ENCODE peak calls at places on chromosomes 11 and 22, in eight cellular contexts. B, K, S, I, O, M, Z and W are unnamed samples.

GRCh38 chr11:36069576-36070214 is 125.8 kb downstream of the LDLRAD3 start:
- DNase-seq in K (no peak), I (no peak), S (no peak), B (no peak), O (no peak), Z (no peak), M (no peak), W (no peak)

GRCh38 chr22:17944205-17944725 is 80.1 kb downstream of the MICAL3 start:
- DNase-seq in I (no peak), Z (no peak), K (no peak), M (no peak), B (no peak), O (no peak), S (no peak), W (no peak)

GRCh38 chr11:128582496-128583366 is 4.6 kb downstream of the ETS1 start:
- DNase-seq in Z (no peak), O (no peak), M (no peak), I (peak; percentile 39), S (peak; percentile 32), B (no peak), K (no peak), W (no peak)

GRCh38 chr22:47059076-47059475 is 296.6 kb downstream of the TBC1D22A start:
- DNase-seq in B (no peak), O (no peak), M (no peak), Z (peak; percentile 63), K (no peak), S (no peak), I (no peak), W (no peak)

GRCh38 chr22:43798492-43798891 is 13.6 kb downstream of the EFCAB6 start:
- DNase-seq in M (no peak), B (no peak), I (no peak), Z (no peak), O (no peak), S (no peak), K (no peak), W (no peak)

GRCh38 chr11:120894207-120894989 is 129.5 kb upstream of the TBCEL start:
- DNase-seq in Z (peak; percentile 47), M (no peak), I (no peak), B (no peak), K (no peak), S (no peak), O (no peak), W (peak; percentile 32)

GRCh38 chr11:122781378-122782040 is 56.8 kb upstream of the CRTAM start:
- DNase-seq in B (peak; percentile 84), O (peak; percentile 90), K (peak; percentile 85), I (peak; percentile 83), S (peak; percentile 85), M (peak; percentile 91), Z (peak; percentile 92), W (peak; percentile 97)

GRCh38 chr11:129279326-129280026 is 87.4 kb upstream of the ARHGAP32 start:
- DNase-seq in I (peak; percentile 68), K (peak; percentile 84), Z (peak; percentile 94), S (peak; percentile 84), O (peak; percentile 83), M (peak; percentile 83), B (peak; percentile 83), W (peak; percentile 38)

GRCh38 chr11:74179234-74180126 is 8.4 kb downstream of the PPME1 start:
- DNase-seq in I (no peak), M (no peak), S (no peak), O (no peak), Z (no peak), B (no peak), K (no peak), W (no peak)

GRCh38 chr11:10742460-10743208 is 8.4 kb upstream of the CTR9 start:
- DNase-seq in S (no peak), Z (no peak), I (no peak), B (no peak), M (no peak), K (no peak), O (no peak), W (no peak)

GRCh38 chr22:47287516-47287915 is 525.1 kb downstream of the TBC1D22A start:
- DNase-seq in S (peak; percentile 20), B (no peak), I (no peak), Z (no peak), O (no peak), K (no peak), M (no peak), W (no peak)

GRCh38 chr11:68843703-68844312 is 2.1 kb upstream of the CPT1A start:
- DNase-seq in I (peak; percentile 51), M (peak; percentile 95), K (peak; percentile 95), S (peak; percentile 93), O (peak; percentile 85), B (peak; percentile 95), Z (peak; percentile 96), W (peak; percentile 91)

GRCh38 chr11:129117595-129118350 is 74.4 kb downstream of the ARHGAP32 start:
- DNase-seq in Z (no peak), K (peak; percentile 20), I (peak; percentile 74), B (peak; percentile 29), M (peak; percentile 53), S (peak; percentile 52), O (peak; percentile 27), W (peak; percentile 28)

GRCh38 chr22:39914584-39914983 is 13.7 kb downstream of the GRAP2 start:
- DNase-seq in K (no peak), B (no peak), S (no peak), O (no peak), I (no peak), M (no peak), Z (no peak), W (no peak)

DNA sequence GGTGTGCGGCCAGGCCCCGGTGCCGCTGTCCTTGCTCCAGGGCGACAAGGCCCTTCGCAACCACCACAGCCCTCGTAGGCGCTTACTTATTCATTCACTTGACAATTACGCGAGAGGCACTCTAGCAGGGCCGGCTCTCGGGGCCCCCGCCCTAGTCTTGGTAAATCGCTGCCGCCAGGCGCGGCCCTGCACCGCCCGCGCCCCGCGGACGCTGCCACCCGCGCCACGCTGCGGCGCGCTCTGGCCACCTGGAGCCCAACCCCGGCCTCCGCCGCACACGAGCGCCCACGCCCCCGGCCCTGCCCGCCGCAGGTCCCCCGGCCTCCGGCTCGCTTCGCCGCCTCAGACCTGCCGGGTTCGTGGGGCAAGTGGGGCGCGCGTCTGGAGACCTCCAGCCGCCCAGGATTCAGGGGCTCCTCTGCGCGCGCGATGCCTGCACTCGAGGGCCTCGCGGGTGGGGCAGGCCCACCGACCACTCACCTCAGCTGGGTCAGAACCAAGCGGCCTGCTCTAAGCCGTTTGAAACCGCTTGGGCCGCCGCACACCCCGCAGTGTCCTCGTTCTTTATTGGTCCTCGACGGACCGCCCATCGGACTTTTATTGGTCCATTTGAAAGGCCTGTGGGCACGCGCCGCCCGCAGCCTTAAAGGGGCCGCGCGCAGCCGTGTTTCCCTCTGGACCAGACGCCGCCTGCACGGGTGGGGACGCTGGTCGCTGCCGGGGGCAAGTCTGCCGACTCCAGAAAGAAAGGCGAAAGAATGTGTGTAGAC is at the start of gene CKAP5:
- DNase-seq in M (peak; percentile 96), O (peak; percentile 91), B (peak; percentile 92), S (peak; percentile 92), I (peak; percentile 92), K (peak; percentile 92), Z (peak; percentile 94), W (peak; percentile 98)
- TF ChIP-seq POLR2A in M (peak; percentile 20), O (no peak), B (no peak), S (peak; percentile 44), I (peak; percentile 84), K (peak; percentile 56), Z (no peak), W (no peak)

DNA sequence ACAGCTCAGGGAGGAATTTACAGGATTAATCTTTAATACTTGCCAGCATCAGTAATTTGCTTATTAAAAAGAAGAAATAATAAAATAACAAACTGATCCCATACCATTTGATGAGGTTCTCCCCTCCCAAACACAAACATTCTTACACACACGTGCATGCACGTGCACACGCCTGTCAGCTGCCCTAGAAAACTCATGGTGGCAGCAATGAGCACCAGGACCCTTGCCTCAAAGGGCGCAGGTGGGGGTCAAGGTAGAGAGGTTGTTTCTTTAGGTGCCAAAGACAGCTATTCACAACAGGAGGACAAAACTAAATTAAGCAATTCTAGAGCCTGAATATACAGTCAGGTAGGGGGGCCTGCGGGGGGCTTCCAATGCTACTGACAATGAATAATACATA is 219.3 kb downstream of the BUD13 start:
- DNase-seq in B (no peak), S (no peak), M (no peak), K (no peak), I (no peak), O (no peak), Z (peak; percentile 24), W (no peak)
- TF ChIP-seq CTCF in B (no peak), S (no peak), M (no peak), K (no peak), I (no peak), O (no peak), Z (no peak), W (no peak)

GRCh38 chr11:5246772-5247478 is 2.7 kb downstream of the HBG1 start:
- DNase-seq in O (no peak), S (no peak), B (no peak), I (no peak), Z (no peak), K (no peak), M (no peak), W (no peak)
- TF ChIP-seq POLR2A in O (no peak), S (no peak), B (no peak), I (no peak), Z (no peak), K (no peak), M (no peak), W (no peak)

DNA sequence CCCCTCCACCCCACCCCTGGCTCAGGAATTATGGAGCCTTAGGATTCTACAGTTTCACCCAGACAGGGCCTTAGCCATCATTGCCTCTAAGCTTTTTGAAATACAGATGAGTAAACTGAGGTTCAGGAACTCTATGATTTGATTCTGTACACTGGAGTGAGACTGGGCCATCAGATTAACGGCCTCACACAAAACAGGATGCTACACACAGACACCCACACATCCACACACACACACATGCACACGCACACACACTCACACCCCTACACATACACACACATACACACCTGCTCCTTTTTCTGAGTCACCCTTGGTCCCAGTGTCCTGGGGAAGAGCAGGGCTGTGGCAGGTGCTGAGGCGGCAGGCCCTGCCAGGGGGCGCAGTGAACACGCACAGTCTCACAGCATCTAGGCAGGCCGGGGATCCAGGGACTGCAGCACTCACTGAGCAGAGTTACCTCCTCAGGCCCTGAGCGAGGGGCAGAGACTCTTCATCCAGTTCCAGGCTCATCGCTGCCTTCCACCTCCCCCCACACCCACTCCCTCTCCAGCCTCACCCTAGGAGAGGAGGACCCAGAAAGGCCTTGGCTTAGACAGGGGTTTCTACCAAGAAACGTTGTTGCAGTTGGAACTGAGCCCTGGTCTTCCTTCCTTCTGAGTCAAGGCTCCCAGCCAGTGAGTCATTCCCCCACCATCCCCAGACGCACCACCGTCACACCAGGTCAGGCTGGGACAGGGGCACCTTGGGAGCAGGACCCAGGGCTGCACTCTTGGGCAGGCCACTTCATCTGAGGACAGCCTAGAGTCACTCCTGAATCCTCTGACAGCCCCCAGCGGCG is 89.8 kb upstream of the PARVA start:
- DNase-seq in B (peak; percentile 26), S (peak; percentile 52), O (peak; percentile 65), M (no peak), K (peak; percentile 48), Z (no peak), I (peak; percentile 95), W (peak; percentile 88)
- TF ChIP-seq CTCF in B (no peak), S (no peak), O (peak; percentile 32), M (no peak), K (no peak), Z (no peak), I (peak; percentile 67), W (no peak)